ENCODE peak calls at places on chromosomes 4 and X, in seven cellular contexts. W, P, F, T, H, S and E are unnamed samples.

GRCh38 chrX:131955099-131955777 is 67.9 kb upstream of the STK26 start:
- DNase-seq in W (no peak), P (no peak), F (no peak), T (no peak), H (no peak), S (no peak), E (no peak)

GRCh38 chr4:17773125-17773698 is 8.2 kb downstream of the FAM184B start:
- DNase-seq in W (no peak), P (no peak), F (no peak), T (no peak), H (peak), S (no peak), E (no peak)

GRCh38 chrX:29911673-29912072 is 303.7 kb upstream of the MAGEB2 start:
- DNase-seq in W (peak), P (no peak), F (no peak), T (no peak), H (no peak), S (no peak), E (no peak)

GRCh38 chr4:169270156-169270809 is 473 bp downstream of the SH3RF1 start:
- DNase-seq in W (peak), P (peak), F (no peak), T (peak), H (peak), S (peak), E (no peak)

GRCh38 chrX:119147486-119147885 is 19.9 kb upstream of the KIAA1210 start:
- DNase-seq in W (no peak), P (no peak), F (no peak), T (no peak), H (no peak), S (no peak), E (no peak)

GRCh38 chr4:99205104-99205979 is 13.7 kb downstream of the ADH6 start:
- DNase-seq in W (no peak), P (no peak), F (peak), T (peak), H (no peak), S (no peak), E (no peak)

GRCh38 chr4:76736434-76736833 is 161.5 kb downstream of the SOWAHB start:
- DNase-seq in W (no peak), P (no peak), F (no peak), T (no peak), H (no peak), S (no peak), E (no peak)

GRCh38 chr4:150385606-150386005 is 196.3 kb upstream of the MAB21L2 start:
- DNase-seq in W (peak), P (no peak), F (no peak), T (no peak), H (no peak), S (no peak), E (no peak)

GRCh38 chr4:103915224-103915869 is 195.6 kb upstream of the TACR3 start:
- DNase-seq in W (peak), P (no peak), F (peak), T (no peak), H (no peak), S (no peak), E (peak)

GRCh38 chrX:150616863-150617198 is 48.4 kb downstream of the MTM1 start:
- DNase-seq in W (no peak), P (no peak), F (peak), T (no peak), H (no peak), S (no peak), E (no peak)

GRCh38 chr4:38013461-38014366 is 53.5 kb downstream of the PTTG2 start:
- DNase-seq in W (no peak), P (no peak), F (no peak), T (peak), H (no peak), S (no peak), E (no peak)

GRCh38 chrX:15292861-15293260 is 22.6 kb downstream of the ASB11 start:
- DNase-seq in W (peak), P (no peak), F (no peak), T (no peak), H (no peak), S (no peak), E (no peak)

GRCh38 chr4:7831330-7831729 is 108.3 kb downstream of the AFAP1 start:
- DNase-seq in W (peak), P (peak), F (no peak), T (peak), H (peak), S (no peak), E (no peak)

GRCh38 chr4:187477224-187477623 is 518.3 kb upstream of the ZFP42 start:
- DNase-seq in W (no peak), P (no peak), F (no peak), T (no peak), H (no peak), S (no peak), E (no peak)

GRCh38 chr4:3267576-3268394 is 18.8 kb downstream of the MSANTD1 start:
- DNase-seq in W (no peak), P (no peak), F (no peak), T (no peak), H (no peak), S (no peak), E (no peak)

GRCh38 chr4:155008389-155008788 is 200.0 kb upstream of the NPY2R start:
- DNase-seq in W (no peak), P (no peak), F (no peak), T (no peak), H (no peak), S (no peak), E (no peak)

GRCh38 chr4:116585240-116585639 is 500.1 kb downstream of the TRAM1L1 start:
- DNase-seq in W (no peak), P (no peak), F (no peak), T (no peak), H (no peak), S (no peak), E (no peak)

GRCh38 chrX:16946971-16947562 is 609 bp downstream of the REPS2 start:
- DNase-seq in W (no peak), P (peak), F (peak), T (no peak), H (no peak), S (no peak), E (no peak)

GRCh38 chr4:55742655-55743191 is 76.9 kb upstream of the EXOC1L start:
- DNase-seq in W (no peak), P (no peak), F (no peak), T (no peak), H (no peak), S (no peak), E (no peak)

GRCh38 chr4:16597829-16598228 is 300.6 kb downstream of the LDB2 start:
- DNase-seq in W (peak), P (no peak), F (peak), T (no peak), H (no peak), S (peak), E (no peak)